ENCODE peak calls at places on chromosomes 4 and X, in eight cellular contexts. One of them, this sample, is unnamed.

GRCh38 chr4:98521486-98521885 is 136.9 kb downstream of the TSPAN5 start:
- DNase-seq in Peyer's patch: no peak
- DNase-seq in cardiac fibroblast: no peak
- DNase-seq in aorta: no peak
- DNase-seq in CD4-positive, alpha-beta memory T cell: no peak
- DNase-seq in tibial artery: no peak
- DNase-seq in mucosa of descending colon: no peak
- DNase-seq in left ventricle myocardium inferior: no peak
- DNase-seq in this sample: no peak

GRCh38 chr4:88706574-88706973 is 8.9 kb upstream of the NAP1L5 start:
- DNase-seq in Peyer's patch: no peak
- DNase-seq in cardiac fibroblast: peak; percentile 83
- DNase-seq in aorta: no peak
- DNase-seq in CD4-positive, alpha-beta memory T cell: no peak
- DNase-seq in tibial artery: no peak
- DNase-seq in mucosa of descending colon: no peak
- DNase-seq in left ventricle myocardium inferior: no peak
- DNase-seq in this sample: peak; percentile 35

GRCh38 chr4:136706942-136707341 is 825.4 kb downstream of the PCDH18 start:
- DNase-seq in Peyer's patch: no peak
- DNase-seq in cardiac fibroblast: no peak
- DNase-seq in aorta: no peak
- DNase-seq in CD4-positive, alpha-beta memory T cell: no peak
- DNase-seq in tibial artery: no peak
- DNase-seq in mucosa of descending colon: no peak
- DNase-seq in left ventricle myocardium inferior: no peak
- DNase-seq in this sample: no peak

GRCh38 chr4:73343432-73343831 is 60.7 kb upstream of the ALB start:
- DNase-seq in Peyer's patch: no peak
- DNase-seq in cardiac fibroblast: no peak
- DNase-seq in aorta: no peak
- DNase-seq in CD4-positive, alpha-beta memory T cell: no peak
- DNase-seq in tibial artery: no peak
- DNase-seq in mucosa of descending colon: no peak
- DNase-seq in left ventricle myocardium inferior: no peak
- DNase-seq in this sample: no peak

GRCh38 chr4:126757219-126757618 is 875.5 kb upstream of the INTU start:
- DNase-seq in Peyer's patch: no peak
- DNase-seq in cardiac fibroblast: no peak
- DNase-seq in aorta: no peak
- DNase-seq in CD4-positive, alpha-beta memory T cell: no peak
- DNase-seq in tibial artery: no peak
- DNase-seq in mucosa of descending colon: no peak
- DNase-seq in left ventricle myocardium inferior: no peak
- DNase-seq in this sample: no peak

GRCh38 chr4:57109847-57110634 is at the start of gene IGFBP7:
- DNase-seq in Peyer's patch: peak; percentile 63
- DNase-seq in cardiac fibroblast: peak; percentile 63
- DNase-seq in aorta: peak; percentile 91
- DNase-seq in CD4-positive, alpha-beta memory T cell: no peak
- DNase-seq in tibial artery: peak; percentile 69
- DNase-seq in mucosa of descending colon: peak; percentile 72
- DNase-seq in left ventricle myocardium inferior: peak; percentile 74
- DNase-seq in this sample: peak; percentile 90

GRCh38 chrX:45980726-45981125 is 564.5 kb downstream of the ZNF674 start:
- DNase-seq in Peyer's patch: no peak
- DNase-seq in cardiac fibroblast: no peak
- DNase-seq in aorta: no peak
- DNase-seq in CD4-positive, alpha-beta memory T cell: no peak
- DNase-seq in tibial artery: no peak
- DNase-seq in mucosa of descending colon: no peak
- DNase-seq in left ventricle myocardium inferior: no peak
- DNase-seq in this sample: no peak

GRCh38 chr4:177573487-177573886 is 131.2 kb upstream of the AGA start:
- DNase-seq in Peyer's patch: no peak
- DNase-seq in cardiac fibroblast: peak; percentile 74
- DNase-seq in aorta: no peak
- DNase-seq in CD4-positive, alpha-beta memory T cell: no peak
- DNase-seq in tibial artery: no peak
- DNase-seq in mucosa of descending colon: no peak
- DNase-seq in left ventricle myocardium inferior: no peak
- DNase-seq in this sample: no peak

GRCh38 chrX:68686684-68687045 is 39.2 kb downstream of the STARD8 start:
- DNase-seq in Peyer's patch: no peak
- DNase-seq in cardiac fibroblast: peak; percentile 33
- DNase-seq in aorta: no peak
- DNase-seq in CD4-positive, alpha-beta memory T cell: no peak
- DNase-seq in tibial artery: no peak
- DNase-seq in mucosa of descending colon: no peak
- DNase-seq in left ventricle myocardium inferior: peak; percentile 37
- DNase-seq in this sample: peak; percentile 82

GRCh38 chrX:15838017-15838416 is 16.6 kb downstream of the AP1S2 start:
- DNase-seq in Peyer's patch: no peak
- DNase-seq in cardiac fibroblast: no peak
- DNase-seq in aorta: no peak
- DNase-seq in CD4-positive, alpha-beta memory T cell: peak; percentile 14
- DNase-seq in tibial artery: no peak
- DNase-seq in mucosa of descending colon: no peak
- DNase-seq in left ventricle myocardium inferior: no peak
- DNase-seq in this sample: no peak

GRCh38 chrX:30618160-30618765 is 35.0 kb upstream of the GK start:
- DNase-seq in Peyer's patch: no peak
- DNase-seq in cardiac fibroblast: peak; percentile 16
- DNase-seq in aorta: no peak
- DNase-seq in CD4-positive, alpha-beta memory T cell: no peak
- DNase-seq in tibial artery: no peak
- DNase-seq in mucosa of descending colon: no peak
- DNase-seq in left ventricle myocardium inferior: no peak
- DNase-seq in this sample: no peak

GRCh38 chr4:153291562-153291961 is 52.9 kb upstream of the MND1 start:
- DNase-seq in Peyer's patch: no peak
- DNase-seq in cardiac fibroblast: no peak
- DNase-seq in aorta: no peak
- DNase-seq in CD4-positive, alpha-beta memory T cell: no peak
- DNase-seq in tibial artery: no peak
- DNase-seq in mucosa of descending colon: no peak
- DNase-seq in left ventricle myocardium inferior: no peak
- DNase-seq in this sample: no peak

GRCh38 chrX:49291615-49292337 is 11.7 kb upstream of the GAGE10 start:
- DNase-seq in Peyer's patch: peak; percentile 62
- DNase-seq in cardiac fibroblast: peak; percentile 71
- DNase-seq in aorta: no peak
- DNase-seq in CD4-positive, alpha-beta memory T cell: peak; percentile 58
- DNase-seq in tibial artery: no peak
- DNase-seq in mucosa of descending colon: peak; percentile 67
- DNase-seq in left ventricle myocardium inferior: peak; percentile 35
- DNase-seq in this sample: peak; percentile 79

GRCh38 chr4:123229326-123229725 is 167.3 kb upstream of the SPRY1 start:
- DNase-seq in Peyer's patch: no peak
- DNase-seq in cardiac fibroblast: no peak
- DNase-seq in aorta: no peak
- DNase-seq in CD4-positive, alpha-beta memory T cell: no peak
- DNase-seq in tibial artery: no peak
- DNase-seq in mucosa of descending colon: no peak
- DNase-seq in left ventricle myocardium inferior: no peak
- DNase-seq in this sample: no peak

GRCh38 chr4:27894951-27895350 is 1034.3 kb downstream of the STIM2 start:
- DNase-seq in Peyer's patch: no peak
- DNase-seq in cardiac fibroblast: no peak
- DNase-seq in aorta: no peak
- DNase-seq in CD4-positive, alpha-beta memory T cell: no peak
- DNase-seq in tibial artery: no peak
- DNase-seq in mucosa of descending colon: no peak
- DNase-seq in left ventricle myocardium inferior: no peak
- DNase-seq in this sample: no peak

GRCh38 chr4:64022560-64022959 is 386.7 kb downstream of the TECRL start:
- DNase-seq in Peyer's patch: no peak
- DNase-seq in cardiac fibroblast: no peak
- DNase-seq in aorta: no peak
- DNase-seq in CD4-positive, alpha-beta memory T cell: no peak
- DNase-seq in tibial artery: no peak
- DNase-seq in mucosa of descending colon: no peak
- DNase-seq in left ventricle myocardium inferior: no peak
- DNase-seq in this sample: no peak

GRCh38 chrX:66030505-66031317 is 9.2 kb downstream of the VSIG4 start:
- DNase-seq in Peyer's patch: no peak
- DNase-seq in cardiac fibroblast: peak; percentile 49
- DNase-seq in aorta: no peak
- DNase-seq in CD4-positive, alpha-beta memory T cell: peak; percentile 11
- DNase-seq in tibial artery: no peak
- DNase-seq in mucosa of descending colon: no peak
- DNase-seq in left ventricle myocardium inferior: no peak
- DNase-seq in this sample: no peak

DNA sequence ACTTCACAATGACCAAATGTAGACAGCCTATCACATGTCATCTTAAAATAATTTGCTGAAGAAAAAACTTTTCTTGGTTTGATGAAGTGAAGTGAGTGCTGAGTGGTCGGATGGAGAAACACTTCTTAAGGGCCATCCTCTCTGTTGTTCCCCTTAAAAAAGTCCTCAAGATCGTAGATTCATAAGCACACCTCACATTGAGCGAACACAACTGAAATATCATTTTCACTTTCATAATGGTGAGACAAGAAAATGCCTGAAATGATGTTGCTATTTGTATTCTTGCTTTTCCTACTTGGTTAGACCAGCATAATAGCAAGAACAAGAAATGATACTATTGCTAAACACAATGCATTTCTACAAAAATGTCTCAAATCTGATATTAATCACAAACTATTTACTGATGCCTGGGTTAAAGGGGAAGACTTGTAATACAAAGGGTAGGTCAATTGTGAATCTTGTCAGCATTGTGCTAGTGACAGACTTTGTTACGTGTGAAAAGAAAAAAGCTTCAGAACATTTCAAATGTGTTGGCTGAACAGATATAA is 305.6 kb upstream of the NR3C2 start:
- DNase-seq in Peyer's patch: no peak
- DNase-seq in cardiac fibroblast: no peak
- DNase-seq in aorta: no peak
- DNase-seq in CD4-positive, alpha-beta memory T cell: no peak
- DNase-seq in tibial artery: no peak
- DNase-seq in mucosa of descending colon: no peak
- DNase-seq in left ventricle myocardium inferior: no peak
- DNase-seq in this sample: no peak
- H3K4me3 ChIP-seq in Peyer's patch: no peak overlapping the region
- H3K4me3 ChIP-seq in cardiac fibroblast: no peak overlapping the region
- H3K4me3 ChIP-seq in aorta: no peak overlapping the region
- H3K4me3 ChIP-seq in CD4-positive, alpha-beta memory T cell: no peak overlapping the region
- H3K4me3 ChIP-seq in tibial artery: no peak overlapping the region
- H3K4me3 ChIP-seq in mucosa of descending colon: no peak overlapping the region
- H3K4me3 ChIP-seq in left ventricle myocardium inferior: no peak overlapping the region
- H3K4me3 ChIP-seq in this sample: no peak overlapping the region

GRCh38 chr4:6472387-6473263 is at the start of gene PPP2R2C:
- DNase-seq in Peyer's patch: no peak
- DNase-seq in cardiac fibroblast: no peak
- DNase-seq in aorta: no peak
- DNase-seq in CD4-positive, alpha-beta memory T cell: no peak
- DNase-seq in tibial artery: no peak
- DNase-seq in mucosa of descending colon: no peak
- DNase-seq in left ventricle myocardium inferior: no peak
- DNase-seq in this sample: no peak
- H3K4me3 ChIP-seq in Peyer's patch: no peak within 1 kb of the TSS
- H3K4me3 ChIP-seq in cardiac fibroblast: no peak within 1 kb of the TSS
- H3K4me3 ChIP-seq in aorta: peak within 1 kb of the TSS; percentile 24
- H3K4me3 ChIP-seq in CD4-positive, alpha-beta memory T cell: no peak within 1 kb of the TSS
- H3K4me3 ChIP-seq in tibial artery: peak within 1 kb of the TSS; percentile 58
- H3K4me3 ChIP-seq in mucosa of descending colon: no peak within 1 kb of the TSS
- H3K4me3 ChIP-seq in left ventricle myocardium inferior: peak within 1 kb of the TSS; percentile 69
- H3K4me3 ChIP-seq in this sample: peak within 1 kb of the TSS; percentile 47

DNA sequence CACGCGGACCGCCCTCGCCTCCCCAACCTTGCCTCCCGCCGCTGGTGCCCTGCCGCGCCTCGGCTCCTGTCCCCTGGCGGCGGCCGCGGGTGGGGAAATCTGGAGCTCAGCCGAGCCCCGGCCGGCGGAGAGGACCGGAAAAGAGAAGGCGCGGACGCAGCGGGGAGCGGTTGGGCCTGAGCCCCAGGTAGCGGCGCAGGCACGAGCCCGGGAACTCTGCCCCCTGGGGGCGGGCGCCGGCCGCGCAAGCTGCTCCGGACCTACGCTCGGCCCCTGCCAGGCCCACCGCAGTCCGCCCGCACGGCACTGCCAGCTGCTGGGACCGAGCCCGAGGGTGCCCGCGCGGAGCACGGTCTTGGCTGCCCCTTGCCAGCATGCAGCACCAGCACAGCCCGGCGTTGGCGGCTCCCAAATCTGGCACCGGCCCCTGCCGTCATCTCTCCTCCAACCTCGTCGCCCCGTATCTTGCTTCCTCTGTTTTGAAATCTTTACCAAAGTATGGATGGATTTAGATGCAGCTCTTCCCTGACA is at the start of gene PRSS12:
- DNase-seq in Peyer's patch: peak; percentile 87
- DNase-seq in cardiac fibroblast: peak; percentile 70
- DNase-seq in aorta: peak; percentile 88
- DNase-seq in CD4-positive, alpha-beta memory T cell: peak; percentile 42
- DNase-seq in tibial artery: no peak
- DNase-seq in mucosa of descending colon: peak; percentile 90
- DNase-seq in left ventricle myocardium inferior: peak; percentile 48
- DNase-seq in this sample: peak; percentile 68
- H3K4me3 ChIP-seq in Peyer's patch: peak within 1 kb of the TSS; percentile 40
- H3K4me3 ChIP-seq in cardiac fibroblast: peak within 1 kb of the TSS; percentile 34
- H3K4me3 ChIP-seq in aorta: peak within 1 kb of the TSS; percentile 0
- H3K4me3 ChIP-seq in CD4-positive, alpha-beta memory T cell: peak within 1 kb of the TSS; percentile 25
- H3K4me3 ChIP-seq in tibial artery: peak within 1 kb of the TSS; percentile 50
- H3K4me3 ChIP-seq in mucosa of descending colon: peak within 1 kb of the TSS; percentile 22
- H3K4me3 ChIP-seq in left ventricle myocardium inferior: peak within 1 kb of the TSS; percentile 64
- H3K4me3 ChIP-seq in this sample: peak within 1 kb of the TSS; percentile 17

GRCh38 chr4:105677689-105678088 is 30.8 kb downstream of the INTS12 start:
- DNase-seq in Peyer's patch: no peak
- DNase-seq in cardiac fibroblast: no peak
- DNase-seq in aorta: no peak
- DNase-seq in CD4-positive, alpha-beta memory T cell: no peak
- DNase-seq in tibial artery: no peak
- DNase-seq in mucosa of descending colon: no peak
- DNase-seq in left ventricle myocardium inferior: no peak
- DNase-seq in this sample: no peak

GRCh38 chr4:105670684-105671083 is 37.8 kb downstream of the INTS12 start:
- DNase-seq in Peyer's patch: no peak
- DNase-seq in cardiac fibroblast: no peak
- DNase-seq in aorta: no peak
- DNase-seq in CD4-positive, alpha-beta memory T cell: no peak
- DNase-seq in tibial artery: no peak
- DNase-seq in mucosa of descending colon: no peak
- DNase-seq in left ventricle myocardium inferior: no peak
- DNase-seq in this sample: no peak

GRCh38 chr4:105679186-105679585 is 29.3 kb downstream of the INTS12 start:
- DNase-seq in Peyer's patch: no peak
- DNase-seq in cardiac fibroblast: peak; percentile 10
- DNase-seq in aorta: no peak
- DNase-seq in CD4-positive, alpha-beta memory T cell: no peak
- DNase-seq in tibial artery: no peak
- DNase-seq in mucosa of descending colon: no peak
- DNase-seq in left ventricle myocardium inferior: no peak
- DNase-seq in this sample: no peak

DNA sequence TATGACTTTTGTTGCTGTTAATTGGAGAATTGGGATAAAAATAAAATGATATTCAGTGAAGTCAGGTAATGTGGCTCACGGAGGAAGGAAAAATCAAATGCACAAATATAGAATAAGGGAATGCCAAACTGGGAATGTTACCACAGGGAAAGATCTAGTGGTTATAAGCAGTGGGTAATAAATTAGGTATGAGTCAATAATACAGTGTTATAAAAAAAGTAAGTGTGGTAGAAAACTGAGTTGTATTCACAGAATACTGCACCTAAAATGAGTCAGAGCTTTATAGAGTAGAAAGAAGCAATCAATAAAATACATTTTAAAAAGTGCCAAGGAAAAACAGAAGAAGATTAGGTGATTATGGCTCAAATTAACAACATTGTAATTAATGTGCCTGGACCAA is 34.5 kb downstream of the INTS12 start:
- DNase-seq in Peyer's patch: no peak
- DNase-seq in cardiac fibroblast: no peak
- DNase-seq in aorta: no peak
- DNase-seq in CD4-positive, alpha-beta memory T cell: no peak
- DNase-seq in tibial artery: no peak
- DNase-seq in mucosa of descending colon: no peak
- DNase-seq in left ventricle myocardium inferior: no peak
- DNase-seq in this sample: no peak
- H3K4me3 ChIP-seq in Peyer's patch: no peak overlapping the region
- H3K4me3 ChIP-seq in cardiac fibroblast: no peak overlapping the region
- H3K4me3 ChIP-seq in aorta: no peak overlapping the region
- H3K4me3 ChIP-seq in CD4-positive, alpha-beta memory T cell: no peak overlapping the region
- H3K4me3 ChIP-seq in tibial artery: no peak overlapping the region
- H3K4me3 ChIP-seq in mucosa of descending colon: no peak overlapping the region
- H3K4me3 ChIP-seq in left ventricle myocardium inferior: no peak overlapping the region
- H3K4me3 ChIP-seq in this sample: no peak overlapping the region